ENCODE peak calls at places on chromosome 5, in eight cellular contexts. V is SK-N-SH, W is GM23338, B is neural progenitor cell, Z is hepatocyte, G is PC-3, S is HCT116, J is OCI-LY7. C is an unnamed sample.

GRCh38 chr5:180381851-180382480 is 28.8 kb upstream of the GFPT2 start:
- DNase-seq in W (no peak), V (no peak), G (no peak), B (no peak), S (no peak), Z (no peak), J (no peak), C (no peak)

GRCh38 chr5:69238760-69239251 is 4.1 kb downstream of the CDK7 start:
- DNase-seq in S (peak), G (peak), Z (no peak), V (no peak), J (no peak), B (no peak), W (no peak), C (no peak)

GRCh38 chr5:128534729-128535128 is 3.3 kb downstream of the FBN2 start:
- DNase-seq in B (no peak), V (no peak), W (no peak), Z (peak), J (no peak), G (peak), S (no peak), C (no peak)

GRCh38 chr5:56817306-56817986 is 2.1 kb downstream of the MAP3K1 start:
- DNase-seq in Z (no peak), J (no peak), G (no peak), V (no peak), W (no peak), B (no peak), S (no peak), C (peak)

GRCh38 chr5:40406426-40407211 is 273.1 kb upstream of the PTGER4 start:
- DNase-seq in S (no peak), J (peak), B (no peak), Z (peak), V (no peak), W (no peak), G (no peak), C (no peak)

GRCh38 chr5:175873090-175873454 is 1.7 kb downstream of the CPLX2 start:
- DNase-seq in S (no peak), Z (peak), B (peak), V (peak), G (no peak), W (peak), J (no peak), C (no peak)

GRCh38 chr5:143025971-143026370 is 255.8 kb downstream of the ARHGAP26 start:
- DNase-seq in Z (no peak), W (no peak), J (no peak), B (no peak), V (no peak), G (peak), S (no peak), C (no peak)

GRCh38 chr5:111582962-111583669 is 70.8 kb upstream of the STARD4 start:
- DNase-seq in V (no peak), G (no peak), J (no peak), Z (peak), B (no peak), S (no peak), W (no peak), C (no peak)

GRCh38 chr5:169148066-169148740 is 152.7 kb downstream of the SLIT3 start:
- DNase-seq in G (no peak), J (no peak), B (no peak), S (no peak), W (no peak), Z (no peak), V (no peak), C (no peak)

GRCh38 chr5:31640024-31640423 is 1.1 kb downstream of the PDZD2 start:
- DNase-seq in B (peak), Z (no peak), J (no peak), V (peak), W (peak), G (no peak), S (no peak), C (no peak)

GRCh38 chr5:125484272-125485002 is 738.0 kb upstream of the ZNF608 start:
- DNase-seq in S (peak), V (peak), Z (peak), B (peak), G (peak), J (no peak), W (no peak), C (no peak)

GRCh38 chr5:137699291-137700281 is 36.3 kb downstream of the KLHL3 start:
- DNase-seq in G (no peak), S (no peak), V (no peak), W (no peak), J (no peak), Z (no peak), B (no peak), C (no peak)

GRCh38 chr5:104606258-104606829 is 1043.8 kb upstream of the NUDT12 start:
- DNase-seq in Z (no peak), V (no peak), J (no peak), B (no peak), S (no peak), G (no peak), W (no peak), C (no peak)

GRCh38 chr5:133981714-133982113 is 13.3 kb upstream of the C5orf15 start:
- DNase-seq in V (no peak), W (no peak), J (no peak), Z (no peak), B (no peak), G (no peak), S (no peak), C (no peak)

GRCh38 chr5:180811012-180811622 is 8.5 kb upstream of the MGAT1 start:
- DNase-seq in V (no peak), G (no peak), J (no peak), B (no peak), Z (no peak), S (no peak), W (no peak), C (no peak)

GRCh38 chr5:135360278-135361274 is 38.5 kb downstream of the MACROH2A1 start:
- DNase-seq in J (no peak), W (no peak), Z (no peak), B (no peak), G (no peak), V (no peak), S (no peak), C (no peak)

GRCh38 chr5:89106479-89106878 is 223.5 kb upstream of the MEF2C start:
- DNase-seq in W (no peak), V (no peak), B (no peak), J (no peak), Z (no peak), S (no peak), G (no peak), C (no peak)

GRCh38 chr5:122844136-122844915 is 1.1 kb upstream of the SNX24 start:
- DNase-seq in V (no peak), J (peak), Z (peak), S (no peak), G (peak), B (peak), W (peak), C (peak)

GRCh38 chr5:179238628-179238970 is 106.7 kb downstream of the ADAMTS2 start:
- DNase-seq in Z (no peak), W (no peak), J (no peak), S (no peak), B (no peak), V (no peak), G (no peak), C (no peak)

GRCh38 chr5:179239256-179240135 is 105.8 kb downstream of the ADAMTS2 start:
- DNase-seq in J (no peak), S (no peak), W (no peak), V (no peak), G (no peak), Z (no peak), B (no peak), C (no peak)

GRCh38 chr5:179241175-179241574 is 104.1 kb downstream of the ADAMTS2 start:
- DNase-seq in W (no peak), J (no peak), B (no peak), S (no peak), V (no peak), G (no peak), Z (no peak), C (no peak)

GRCh38 chr5:179241764-179242370 is 103.4 kb downstream of the ADAMTS2 start:
- DNase-seq in V (no peak), Z (no peak), J (no peak), W (no peak), B (no peak), G (no peak), S (no peak), C (no peak)

GRCh38 chr5:179240561-179240960 is 104.7 kb downstream of the ADAMTS2 start:
- DNase-seq in V (no peak), Z (no peak), W (no peak), G (no peak), S (no peak), J (no peak), B (no peak), C (no peak)
- TF ChIP-seq EZH2phosphoT487 in V (no peak), Z (no peak), W (no peak), G (no peak), S (no peak), J (no peak), B (no peak), C (no peak)

GRCh38 chr5:63570752-63571151 is 391.5 kb downstream of the HTR1A start:
- DNase-seq in G (no peak), Z (no peak), W (peak), V (peak), B (peak), S (no peak), J (no peak), C (no peak)
- TF ChIP-seq CTCF in G (no peak), Z (no peak), W (no peak), V (peak), B (peak), S (no peak), J (no peak), C (no peak)

DNA sequence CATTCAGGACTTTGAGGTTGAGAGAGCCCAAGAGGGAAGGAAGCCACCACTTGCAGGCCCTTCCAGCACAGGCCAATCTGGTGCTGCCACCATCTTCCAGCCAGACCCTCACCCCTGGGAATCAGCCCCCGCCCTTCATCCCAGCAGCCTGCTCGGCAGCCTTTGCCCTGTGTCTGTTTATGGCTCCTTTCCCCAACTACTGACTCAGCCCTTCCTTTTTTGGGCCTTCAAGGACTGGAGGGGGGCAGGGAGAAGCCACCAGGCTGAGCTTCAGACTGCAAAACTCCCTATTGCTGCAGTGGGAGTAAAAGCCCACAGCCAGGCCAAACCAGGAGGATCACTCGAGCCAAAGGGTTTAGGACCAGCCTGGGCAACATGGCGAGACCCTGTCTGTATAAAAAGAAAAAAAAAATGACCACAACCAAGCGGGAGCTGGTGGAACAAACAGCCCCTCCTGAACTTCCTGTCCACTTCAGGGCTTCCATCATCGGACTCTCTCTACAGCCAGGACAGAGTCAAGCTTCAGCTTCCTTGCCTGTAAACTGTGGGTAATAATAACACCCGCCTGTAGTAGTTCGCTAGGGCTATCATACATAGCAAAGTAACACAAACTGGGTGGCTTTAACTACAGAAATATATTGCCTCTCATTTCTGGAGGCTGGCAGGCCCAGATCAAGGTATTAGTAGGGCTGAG is 85.9 kb upstream of the IL17B start:
- DNase-seq in S (no peak), G (peak), V (no peak), J (no peak), W (no peak), Z (peak), B (no peak), C (no peak)
- TF ChIP-seq EZH2phosphoT487 in S (no peak), G (no peak), V (no peak), J (no peak), W (no peak), Z (no peak), B (no peak), C (no peak)

DNA sequence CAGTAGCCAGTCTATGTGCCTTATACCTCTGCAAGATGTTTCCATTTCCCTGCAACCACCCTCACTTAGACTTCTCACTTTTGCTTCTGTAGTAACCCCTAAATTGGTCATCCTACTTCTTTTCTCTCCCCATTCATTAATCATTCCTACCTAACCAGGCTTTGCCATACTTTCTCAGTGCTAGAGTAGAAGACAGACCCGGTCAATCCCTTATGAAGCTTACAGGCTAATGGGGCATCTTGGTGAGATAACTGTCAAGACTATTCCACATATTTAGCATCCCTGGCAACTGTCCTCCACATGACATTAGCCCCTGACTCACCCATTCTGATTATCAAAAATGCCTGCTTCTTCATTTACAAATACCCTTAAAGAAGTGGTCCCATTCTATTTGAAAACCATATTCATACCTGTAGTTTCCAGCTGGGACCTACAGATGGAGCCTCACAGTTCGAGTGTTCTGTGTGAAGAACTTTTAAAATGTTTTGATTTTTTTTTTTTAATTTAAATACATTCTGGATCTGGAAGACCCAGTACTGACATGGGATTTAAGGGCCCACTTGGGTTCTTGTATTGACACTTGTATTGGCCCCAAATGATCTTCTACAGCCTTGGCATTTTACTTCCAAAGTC is 21.0 kb downstream of the F2RL2 start:
- DNase-seq in S (no peak), Z (no peak), W (no peak), J (no peak), G (peak), B (no peak), V (no peak), C (no peak)
- TF ChIP-seq CTCF in S (peak), Z (peak), W (peak), J (peak), G (peak), B (peak), V (peak), C (peak)

DNA sequence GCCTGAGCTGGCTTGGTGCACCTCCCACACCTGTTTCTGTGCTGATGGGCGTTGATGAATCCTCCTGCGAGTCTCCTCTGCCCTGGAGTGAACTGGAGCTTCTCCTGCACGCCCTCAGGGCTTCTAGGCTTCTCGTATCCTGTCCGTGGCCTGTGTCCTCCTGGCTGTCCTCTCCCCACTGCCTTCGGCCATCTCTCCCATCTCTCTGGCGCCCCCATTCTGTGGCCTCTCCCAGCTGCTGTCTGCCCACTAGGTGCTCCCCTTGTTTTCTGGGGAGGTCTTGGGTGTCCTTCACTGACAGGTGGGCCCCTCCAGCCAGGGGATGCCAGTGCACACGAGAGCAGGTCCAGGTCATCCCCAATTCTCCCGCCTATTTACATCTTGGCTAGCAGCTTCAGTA is 28.8 kb downstream of the AHRR start:
- DNase-seq in W (peak), J (no peak), S (peak), V (peak), Z (peak), G (no peak), B (peak), C (no peak)
- TF ChIP-seq EZH2phosphoT487 in W (no peak), J (no peak), S (no peak), V (no peak), Z (no peak), G (no peak), B (no peak), C (no peak)

GRCh38 chr5:155838394-155838793 is 488.6 kb upstream of the SGCD start:
- DNase-seq in W (no peak), Z (no peak), G (no peak), S (no peak), B (no peak), V (no peak), J (no peak), C (no peak)

GRCh38 chr5:155827949-155828348 is 499.0 kb upstream of the SGCD start:
- DNase-seq in S (no peak), Z (no peak), V (no peak), G (no peak), J (no peak), B (no peak), W (no peak), C (peak)

GRCh38 chr5:155834271-155834975 is 492.5 kb upstream of the SGCD start:
- DNase-seq in V (no peak), Z (no peak), G (no peak), S (no peak), J (no peak), W (no peak), B (no peak), C (no peak)

GRCh38 chr5:155836404-155836803 is 490.6 kb upstream of the SGCD start:
- DNase-seq in Z (no peak), S (no peak), J (no peak), W (no peak), G (no peak), B (no peak), V (no peak), C (no peak)

DNA sequence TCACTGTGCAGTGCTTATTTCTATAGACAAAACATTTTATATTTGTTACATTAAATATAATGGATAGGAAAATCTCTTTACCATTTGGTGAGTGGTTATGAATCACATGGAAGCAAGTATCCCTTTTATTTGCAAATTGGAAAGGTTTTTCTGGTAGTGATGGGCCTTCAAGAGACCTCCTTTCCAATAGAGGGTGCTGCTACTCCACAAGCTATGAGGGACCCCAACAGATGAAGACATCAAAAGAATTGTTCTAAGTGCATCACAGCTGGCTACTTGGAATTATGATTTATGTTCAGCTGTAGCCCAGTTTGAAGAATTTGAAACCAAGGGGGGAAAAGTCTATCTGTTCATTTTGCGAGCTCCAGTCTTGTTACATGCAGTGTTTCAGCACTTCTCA is 493.7 kb upstream of the SGCD start:
- DNase-seq in G (no peak), W (peak), V (peak), J (peak), B (peak), S (no peak), Z (no peak), C (no peak)
- TF ChIP-seq CTCF in G (no peak), W (peak), V (no peak), J (peak), B (peak), S (no peak), Z (no peak), C (no peak)

GRCh38 chr5:172846677-172847076 is 12.6 kb downstream of the ERGIC1 start:
- DNase-seq in B (no peak), Z (no peak), V (no peak), S (no peak), G (no peak), W (no peak), J (no peak), C (no peak)

GRCh38 chr5:172852490-172853354 is 18.7 kb downstream of the ERGIC1 start:
- DNase-seq in Z (peak), B (no peak), V (no peak), S (no peak), W (no peak), J (no peak), G (no peak), C (no peak)

GRCh38 chr5:172848419-172848818 is 14.4 kb downstream of the ERGIC1 start:
- DNase-seq in G (no peak), Z (no peak), S (no peak), J (no peak), B (no peak), V (no peak), W (no peak), C (no peak)

GRCh38 chr5:172850454-172850797 is 16.4 kb downstream of the ERGIC1 start:
- DNase-seq in S (no peak), G (no peak), B (no peak), V (no peak), Z (no peak), W (no peak), J (no peak), C (no peak)

GRCh38 chr5:172849636-172850453 is 15.8 kb downstream of the ERGIC1 start:
- DNase-seq in V (no peak), Z (no peak), J (peak), B (no peak), S (no peak), W (no peak), G (peak), C (no peak)
- TF ChIP-seq EZH2phosphoT487 in V (no peak), Z (no peak), J (no peak), B (no peak), S (no peak), W (no peak), G (no peak), C (no peak)

DNA sequence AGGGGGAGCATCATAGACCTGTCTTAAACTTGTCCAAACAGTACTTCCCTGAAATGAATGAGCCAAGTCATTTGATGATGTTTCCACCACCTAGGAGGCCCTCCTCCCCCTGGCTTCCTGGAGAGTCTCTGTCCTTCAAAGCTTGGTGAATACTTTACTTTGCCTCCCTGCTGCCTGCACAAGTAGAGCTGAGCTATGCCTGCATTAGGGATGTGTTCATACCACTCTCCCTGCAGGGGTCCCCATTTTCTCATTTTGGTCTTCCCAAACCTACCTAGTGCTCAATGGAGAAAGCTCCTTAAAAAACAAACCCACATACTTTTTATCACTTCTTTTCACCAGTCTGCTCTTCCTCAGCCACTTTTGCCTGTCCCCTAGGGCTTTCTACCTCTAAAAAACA is 7.7 kb downstream of the CCNI2 start:
- DNase-seq in B (peak), G (peak), S (no peak), V (peak), W (peak), J (no peak), Z (no peak), C (no peak)
- TF ChIP-seq CTCF in B (peak), G (peak), S (peak), V (peak), W (peak), J (peak), Z (peak), C (no peak)